ENCODE peak calls at places on chromosome 1, in eight cellular contexts. N is A549, R is GM12865, G is psoas muscle, S is spleen, M is upper lobe of right lung, O is nephron progenitor cell, E is brain microvascular endothelial cell. C is an unnamed sample.

GRCh38 chr1:147747966-147748365 is 12.4 kb downstream of the GJA5 start:
- DNase-seq in N (no peak), R (no peak), G (no peak), S (no peak), M (no peak), O (no peak), E (no peak), C (no peak)

GRCh38 chr1:30783244-30783915 is 25.8 kb upstream of the LAPTM5 start:
- DNase-seq in N (no peak), R (no peak), G (peak; percentile 58), S (peak; percentile 90), M (peak; percentile 81), O (peak; percentile 60), E (no peak), C (no peak)

GRCh38 chr1:166721145-166721544 is 118.1 kb upstream of the POGK start:
- DNase-seq in N (peak; percentile 7), R (no peak), G (no peak), S (no peak), M (no peak), O (no peak), E (no peak), C (peak; percentile 25)

GRCh38 chr1:15173863-15174614 is 20.5 kb downstream of the TMEM51 start:
- DNase-seq in N (no peak), R (no peak), G (no peak), S (no peak), M (peak; percentile 48), O (no peak), E (no peak), C (peak; percentile 65)

GRCh38 chr1:34792424-34792823 is 375 bp upstream of the GJA4 start:
- DNase-seq in N (no peak), R (no peak), G (no peak), S (no peak), M (no peak), O (no peak), E (no peak), C (no peak)

GRCh38 chr1:61955261-61955660 is 213.0 kb downstream of the PATJ start:
- DNase-seq in N (no peak), R (no peak), G (no peak), S (no peak), M (no peak), O (no peak), E (no peak), C (no peak)

GRCh38 chr1:85351202-85351828 is 74.9 kb upstream of the BCL10 start:
- DNase-seq in N (no peak), R (no peak), G (no peak), S (no peak), M (no peak), O (no peak), E (no peak), C (no peak)

GRCh38 chr1:239914827-239915231 is 176.9 kb upstream of the FMN2 start:
- DNase-seq in N (peak; percentile 31), R (no peak), G (no peak), S (no peak), M (no peak), O (no peak), E (peak; percentile 72), C (peak; percentile 94)

GRCh38 chr1:174990382-174990999 is 9.3 kb upstream of the CACYBP start:
- DNase-seq in N (peak; percentile 60), R (peak; percentile 48), G (no peak), S (no peak), M (no peak), O (no peak), E (no peak), C (peak; percentile 91)

GRCh38 chr1:201890806-201891450 is 2.2 kb downstream of the SHISA4 start:
- DNase-seq in N (no peak), R (no peak), G (no peak), S (peak; percentile 33), M (no peak), O (no peak), E (no peak), C (no peak)

GRCh38 chr1:82086739-82087138 is 286.0 kb downstream of the ADGRL2 start:
- DNase-seq in N (no peak), R (no peak), G (no peak), S (no peak), M (no peak), O (no peak), E (peak; percentile 47), C (no peak)

GRCh38 chr1:31830511-31830910 is 14.7 kb upstream of the SPOCD1 start:
- DNase-seq in N (no peak), R (no peak), G (no peak), S (no peak), M (no peak), O (no peak), E (no peak), C (no peak)

GRCh38 chr1:228374711-228375577 is 31.7 kb downstream of the TRIM11 start:
- DNase-seq in N (peak; percentile 37), R (no peak), G (peak; percentile 91), S (peak; percentile 88), M (peak; percentile 71), O (no peak), E (peak; percentile 56), C (peak; percentile 99)

GRCh38 chr1:229339520-229339919 is 3.3 kb downstream of the CCSAP start:
- DNase-seq in N (no peak), R (no peak), G (no peak), S (no peak), M (no peak), O (no peak), E (no peak), C (no peak)

GRCh38 chr1:37797750-37798345 is 4.2 kb downstream of the MANEAL start:
- DNase-seq in N (no peak), R (no peak), G (no peak), S (no peak), M (peak; percentile 19), O (no peak), E (peak; percentile 57), C (peak; percentile 30)

GRCh38 chr1:109777436-109777835 is 13.7 kb upstream of the EPS8L3 start:
- DNase-seq in N (no peak), R (no peak), G (no peak), S (peak; percentile 54), M (peak; percentile 31), O (no peak), E (no peak), C (no peak)

GRCh38 chr1:10529772-10530171 is 55.0 kb downstream of the PEX14 start:
- DNase-seq in N (no peak), R (no peak), G (no peak), S (no peak), M (no peak), O (no peak), E (no peak), C (peak; percentile 10)

GRCh38 chr1:70143052-70143659 is 62.2 kb downstream of the LRRC40 start:
- DNase-seq in N (no peak), R (no peak), G (no peak), S (no peak), M (no peak), O (no peak), E (peak; percentile 24), C (no peak)

GRCh38 chr1:12453400-12454343 is 164.3 kb downstream of the DHRS3 start:
- DNase-seq in N (no peak), R (no peak), G (no peak), S (no peak), M (no peak), O (no peak), E (no peak), C (no peak)

GRCh38 chr1:12456979-12457378 is 161.0 kb downstream of the DHRS3 start:
- DNase-seq in N (no peak), R (no peak), G (no peak), S (no peak), M (no peak), O (no peak), E (no peak), C (no peak)

GRCh38 chr1:12457771-12458170 is 160.2 kb downstream of the DHRS3 start:
- DNase-seq in N (no peak), R (no peak), G (peak; percentile 54), S (no peak), M (no peak), O (no peak), E (no peak), C (no peak)

GRCh38 chr1:12452262-12452661 is 165.7 kb downstream of the DHRS3 start:
- DNase-seq in N (no peak), R (no peak), G (no peak), S (no peak), M (no peak), O (no peak), E (no peak), C (no peak)

GRCh38 chr1:12454406-12455391 is 163.3 kb downstream of the DHRS3 start:
- DNase-seq in N (peak; percentile 24), R (no peak), G (peak; percentile 71), S (no peak), M (no peak), O (no peak), E (peak; percentile 81), C (no peak)
- TF ChIP-seq CTCF in N (no peak), R (no peak), G (no peak), S (no peak), M (no peak), O (no peak), E (peak; percentile 16), C (no peak)

GRCh38 chr1:232643227-232643626 is 13.3 kb upstream of the SIPA1L2 start:
- DNase-seq in N (no peak), R (no peak), G (no peak), S (no peak), M (no peak), O (no peak), E (no peak), C (no peak)
- TF ChIP-seq CTCF in N (no peak), R (no peak), G (no peak), S (no peak), M (no peak), O (no peak), E (no peak), C (no peak)

DNA sequence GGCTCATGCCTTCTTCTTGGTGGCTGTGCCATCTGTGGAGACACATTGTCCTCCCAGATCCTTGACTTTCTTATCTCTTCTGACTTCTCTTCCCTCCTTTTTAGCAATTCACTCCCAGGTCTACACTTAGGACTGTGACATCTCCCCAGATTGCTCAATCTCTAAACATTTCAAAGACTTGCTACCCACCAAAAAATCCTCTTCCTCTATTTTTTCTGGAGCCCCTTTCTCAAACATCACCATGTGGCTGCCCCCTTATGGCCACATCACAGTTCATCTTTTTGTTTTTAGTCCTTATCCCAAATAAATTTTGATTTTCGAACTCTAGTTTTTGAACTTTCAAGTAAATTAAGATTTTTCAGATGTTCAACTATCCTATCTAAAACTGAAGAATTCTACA is 148.6 kb upstream of the HOOK1 start:
- DNase-seq in N (no peak), R (no peak), G (no peak), S (no peak), M (no peak), O (no peak), E (no peak), C (no peak)
- TF ChIP-seq CTCF in N (no peak), R (no peak), G (no peak), S (no peak), M (no peak), O (no peak), E (peak; percentile 19), C (no peak)

DNA sequence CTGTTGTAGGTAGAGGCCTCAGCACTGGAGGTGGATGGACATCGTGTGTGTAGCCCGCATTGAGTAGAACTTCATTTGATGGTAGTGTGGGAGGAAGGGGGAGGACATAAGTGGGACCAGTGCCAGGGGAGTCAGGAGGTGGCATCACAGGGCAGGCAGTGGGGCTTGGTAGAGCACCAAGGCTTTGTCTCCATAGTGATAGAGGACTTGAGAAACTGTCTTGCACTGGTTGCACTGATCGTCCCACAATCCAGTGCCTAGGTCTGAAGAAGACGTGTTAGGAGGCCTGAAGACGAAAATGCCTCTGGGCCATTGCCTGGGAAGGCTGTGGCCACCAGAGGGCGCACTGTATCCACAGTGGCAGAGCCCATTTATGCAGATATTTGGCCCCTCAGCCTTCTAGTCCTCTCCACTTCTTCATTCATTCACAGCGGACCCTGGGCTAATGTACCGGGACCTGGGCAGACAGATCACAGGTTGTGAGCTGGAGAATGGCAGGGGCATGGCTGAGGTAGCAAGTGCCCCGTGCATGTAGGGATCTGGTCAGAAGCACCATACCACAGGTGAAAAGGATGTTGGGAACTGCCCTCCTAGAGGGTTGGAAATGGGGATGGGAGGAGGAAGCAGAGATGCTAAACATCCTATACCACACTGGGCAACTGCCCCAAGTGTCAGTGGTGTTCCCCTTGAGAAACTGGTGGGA is 95.4 kb downstream of the PIK3R3 start:
- DNase-seq in N (peak; percentile 71), R (peak; percentile 89), G (peak; percentile 87), S (peak; percentile 95), M (peak; percentile 91), O (peak; percentile 89), E (peak; percentile 86), C (peak; percentile 83)
- TF ChIP-seq CTCF in N (peak; percentile 82), R (peak; percentile 96), G (peak; percentile 98), S (peak; percentile 98), M (peak; percentile 99), O (peak; percentile 98), E (peak; percentile 97), C (peak; percentile 97)